ENCODE peak calls at places on chromosomes 5 and 9, in four cellular contexts. D is HT1080, U is A549, H is GM12891. G is an unnamed sample.

GRCh38 chr9:108467653-108468324 is 388.0 kb downstream of the ACTL7B start:
- DNase-seq in U (peak), H (no peak), D (no peak), G (no peak)

GRCh38 chr5:21680661-21681060 is 1172.5 kb downstream of the CDH12 start:
- DNase-seq in H (no peak), U (no peak), D (no peak), G (no peak)

GRCh38 chr9:134531251-134531970 is 110.2 kb upstream of the COL5A1 start:
- DNase-seq in H (no peak), D (peak), U (no peak), G (no peak)

GRCh38 chr9:84950879-84951811 is 281.6 kb downstream of the NTRK2 start:
- DNase-seq in D (no peak), U (no peak), H (no peak), G (no peak)

GRCh38 chr5:38551020-38552017 is 5.1 kb downstream of the LIFR start:
- DNase-seq in U (peak), H (no peak), D (peak), G (peak)

GRCh38 chr9:135835131-135835530 is 72.2 kb downstream of the CAMSAP1 start:
- DNase-seq in U (no peak), D (no peak), H (no peak), G (no peak)

GRCh38 chr5:1495525-1495897 is 28.2 kb downstream of the LPCAT1 start:
- DNase-seq in D (no peak), U (no peak), H (no peak), G (no peak)

GRCh38 chr5:10332301-10332700 is 21.2 kb upstream of the MARCHF6 start:
- DNase-seq in U (no peak), D (no peak), H (no peak), G (no peak)

GRCh38 chr9:4097991-4098390 is 201.9 kb downstream of the GLIS3 start:
- DNase-seq in D (no peak), H (no peak), U (no peak), G (no peak)

GRCh38 chr5:14071433-14071832 is 71.7 kb upstream of the TRIO start:
- DNase-seq in H (no peak), D (no peak), U (no peak), G (no peak)